ENCODE peak calls at places on chromosomes 3 and 15, in nine cellular contexts. One of them, this sample, is unnamed.

GRCh38 chr3:53881691-53882593 is at the start of gene ACTR8:
- DNase-seq in stimulated activated CD4-positive, alpha-beta T cell treated with anti-CD3 and anti-CD28 coated beads, Interleukin-1b, Interleukin-23, amount 100 ng/mL, for 24 hours: peak; percentile 79
- DNase-seq in Panc1: no peak
- DNase-seq in brain microvascular endothelial cell: peak; percentile 79
- DNase-seq in neural crest cell: peak; percentile 86
- DNase-seq in fibroblast of lung: peak; percentile 78
- DNase-seq in pons: peak; percentile 75
- DNase-seq in retina: peak; percentile 97
- DNase-seq in MCF 10A: peak; percentile 67
- DNase-seq in this sample: peak; percentile 82

GRCh38 chr15:92623435-92623834 is 32.1 kb downstream of the FAM174B start:
- DNase-seq in neural crest cell: no peak
- DNase-seq in Panc1: no peak
- DNase-seq in stimulated activated CD4-positive, alpha-beta T cell treated with anti-CD3 and anti-CD28 coated beads, Interleukin-1b, Interleukin-23, amount 100 ng/mL, for 24 hours: no peak
- DNase-seq in pons: peak; percentile 23
- DNase-seq in retina: no peak
- DNase-seq in brain microvascular endothelial cell: no peak
- DNase-seq in fibroblast of lung: no peak
- DNase-seq in MCF 10A: peak; percentile 43
- DNase-seq in this sample: no peak

GRCh38 chr3:177262396-177262795 is 65.1 kb upstream of the TBL1XR1 start:
- DNase-seq in pons: no peak
- DNase-seq in neural crest cell: no peak
- DNase-seq in brain microvascular endothelial cell: peak; percentile 11
- DNase-seq in stimulated activated CD4-positive, alpha-beta T cell treated with anti-CD3 and anti-CD28 coated beads, Interleukin-1b, Interleukin-23, amount 100 ng/mL, for 24 hours: no peak
- DNase-seq in retina: no peak
- DNase-seq in MCF 10A: no peak
- DNase-seq in fibroblast of lung: peak; percentile 77
- DNase-seq in Panc1: no peak
- DNase-seq in this sample: no peak

GRCh38 chr3:81602781-81603180 is 158.7 kb downstream of the GBE1 start:
- DNase-seq in neural crest cell: no peak
- DNase-seq in retina: no peak
- DNase-seq in MCF 10A: no peak
- DNase-seq in pons: no peak
- DNase-seq in brain microvascular endothelial cell: peak; percentile 32
- DNase-seq in fibroblast of lung: peak; percentile 63
- DNase-seq in stimulated activated CD4-positive, alpha-beta T cell treated with anti-CD3 and anti-CD28 coated beads, Interleukin-1b, Interleukin-23, amount 100 ng/mL, for 24 hours: no peak
- DNase-seq in Panc1: no peak
- DNase-seq in this sample: no peak

GRCh38 chr15:62125763-62126162 is 39.3 kb downstream of the C2CD4B start:
- DNase-seq in stimulated activated CD4-positive, alpha-beta T cell treated with anti-CD3 and anti-CD28 coated beads, Interleukin-1b, Interleukin-23, amount 100 ng/mL, for 24 hours: no peak
- DNase-seq in Panc1: no peak
- DNase-seq in pons: peak; percentile 7
- DNase-seq in fibroblast of lung: peak; percentile 42
- DNase-seq in MCF 10A: peak; percentile 60
- DNase-seq in retina: no peak
- DNase-seq in brain microvascular endothelial cell: peak; percentile 51
- DNase-seq in neural crest cell: no peak
- DNase-seq in this sample: no peak

GRCh38 chr3:117660941-117661635 is 951.5 kb downstream of the TUSC7 start:
- DNase-seq in neural crest cell: no peak
- DNase-seq in Panc1: no peak
- DNase-seq in retina: no peak
- DNase-seq in stimulated activated CD4-positive, alpha-beta T cell treated with anti-CD3 and anti-CD28 coated beads, Interleukin-1b, Interleukin-23, amount 100 ng/mL, for 24 hours: no peak
- DNase-seq in brain microvascular endothelial cell: peak; percentile 70
- DNase-seq in pons: no peak
- DNase-seq in fibroblast of lung: peak; percentile 92
- DNase-seq in MCF 10A: no peak
- DNase-seq in this sample: no peak

GRCh38 chr15:59649603-59650002 is 7.7 kb downstream of the GTF2A2 start:
- DNase-seq in brain microvascular endothelial cell: no peak
- DNase-seq in stimulated activated CD4-positive, alpha-beta T cell treated with anti-CD3 and anti-CD28 coated beads, Interleukin-1b, Interleukin-23, amount 100 ng/mL, for 24 hours: no peak
- DNase-seq in neural crest cell: no peak
- DNase-seq in retina: no peak
- DNase-seq in pons: no peak
- DNase-seq in MCF 10A: no peak
- DNase-seq in fibroblast of lung: no peak
- DNase-seq in Panc1: no peak
- DNase-seq in this sample: no peak

GRCh38 chr3:62559831-62560445 is 186.6 kb upstream of the FEZF2 start:
- DNase-seq in Panc1: no peak
- DNase-seq in stimulated activated CD4-positive, alpha-beta T cell treated with anti-CD3 and anti-CD28 coated beads, Interleukin-1b, Interleukin-23, amount 100 ng/mL, for 24 hours: no peak
- DNase-seq in retina: peak; percentile 44
- DNase-seq in pons: peak; percentile 32
- DNase-seq in MCF 10A: peak; percentile 27
- DNase-seq in brain microvascular endothelial cell: peak; percentile 8
- DNase-seq in fibroblast of lung: peak; percentile 44
- DNase-seq in neural crest cell: no peak
- DNase-seq in this sample: no peak

GRCh38 chr15:48963524-48964113 is at the start of gene SHC4:
- DNase-seq in MCF 10A: peak; percentile 81
- DNase-seq in pons: peak; percentile 87
- DNase-seq in neural crest cell: peak; percentile 54
- DNase-seq in brain microvascular endothelial cell: peak; percentile 79
- DNase-seq in stimulated activated CD4-positive, alpha-beta T cell treated with anti-CD3 and anti-CD28 coated beads, Interleukin-1b, Interleukin-23, amount 100 ng/mL, for 24 hours: no peak
- DNase-seq in retina: peak; percentile 90
- DNase-seq in fibroblast of lung: peak; percentile 79
- DNase-seq in Panc1: no peak
- DNase-seq in this sample: no peak

GRCh38 chr15:40313531-40314398 is 6.0 kb upstream of the PLCB2 start:
- DNase-seq in Panc1: no peak
- DNase-seq in neural crest cell: no peak
- DNase-seq in pons: peak; percentile 64
- DNase-seq in brain microvascular endothelial cell: no peak
- DNase-seq in retina: no peak
- DNase-seq in stimulated activated CD4-positive, alpha-beta T cell treated with anti-CD3 and anti-CD28 coated beads, Interleukin-1b, Interleukin-23, amount 100 ng/mL, for 24 hours: no peak
- DNase-seq in fibroblast of lung: no peak
- DNase-seq in MCF 10A: peak; percentile 94
- DNase-seq in this sample: no peak

GRCh38 chr3:10017636-10018292 is 8.5 kb upstream of the FANCD2 start:
- DNase-seq in MCF 10A: peak; percentile 39
- DNase-seq in brain microvascular endothelial cell: peak; percentile 70
- DNase-seq in fibroblast of lung: peak; percentile 82
- DNase-seq in neural crest cell: no peak
- DNase-seq in pons: no peak
- DNase-seq in retina: no peak
- DNase-seq in Panc1: no peak
- DNase-seq in stimulated activated CD4-positive, alpha-beta T cell treated with anti-CD3 and anti-CD28 coated beads, Interleukin-1b, Interleukin-23, amount 100 ng/mL, for 24 hours: no peak
- DNase-seq in this sample: no peak

GRCh38 chr3:82000773-82001172 is 239.3 kb upstream of the GBE1 start:
- DNase-seq in retina: no peak
- DNase-seq in fibroblast of lung: peak; percentile 21
- DNase-seq in stimulated activated CD4-positive, alpha-beta T cell treated with anti-CD3 and anti-CD28 coated beads, Interleukin-1b, Interleukin-23, amount 100 ng/mL, for 24 hours: no peak
- DNase-seq in neural crest cell: no peak
- DNase-seq in pons: peak; percentile 19
- DNase-seq in MCF 10A: no peak
- DNase-seq in Panc1: no peak
- DNase-seq in brain microvascular endothelial cell: no peak
- DNase-seq in this sample: no peak

GRCh38 chr3:184349563-184350470 is 11.6 kb downstream of the CLCN2 start:
- DNase-seq in neural crest cell: no peak
- DNase-seq in retina: no peak
- DNase-seq in stimulated activated CD4-positive, alpha-beta T cell treated with anti-CD3 and anti-CD28 coated beads, Interleukin-1b, Interleukin-23, amount 100 ng/mL, for 24 hours: no peak
- DNase-seq in pons: peak; percentile 45
- DNase-seq in MCF 10A: no peak
- DNase-seq in brain microvascular endothelial cell: no peak
- DNase-seq in Panc1: no peak
- DNase-seq in fibroblast of lung: no peak
- DNase-seq in this sample: no peak

GRCh38 chr3:172751188-172751571 is 654 bp downstream of the ECT2 start:
- DNase-seq in MCF 10A: peak; percentile 40
- DNase-seq in neural crest cell: no peak
- DNase-seq in stimulated activated CD4-positive, alpha-beta T cell treated with anti-CD3 and anti-CD28 coated beads, Interleukin-1b, Interleukin-23, amount 100 ng/mL, for 24 hours: no peak
- DNase-seq in fibroblast of lung: no peak
- DNase-seq in retina: no peak
- DNase-seq in pons: peak; percentile 15
- DNase-seq in brain microvascular endothelial cell: peak; percentile 4
- DNase-seq in Panc1: no peak
- DNase-seq in this sample: no peak

GRCh38 chr15:62067448-62068044 is 769 bp downstream of the C2CD4A start:
- DNase-seq in pons: no peak
- DNase-seq in neural crest cell: no peak
- DNase-seq in Panc1: no peak
- DNase-seq in MCF 10A: no peak
- DNase-seq in retina: peak; percentile 71
- DNase-seq in stimulated activated CD4-positive, alpha-beta T cell treated with anti-CD3 and anti-CD28 coated beads, Interleukin-1b, Interleukin-23, amount 100 ng/mL, for 24 hours: peak; percentile 5
- DNase-seq in fibroblast of lung: peak; percentile 6
- DNase-seq in brain microvascular endothelial cell: no peak
- DNase-seq in this sample: peak; percentile 15

GRCh38 chr15:92073044-92073785 is 219.7 kb downstream of the SLCO3A1 start:
- DNase-seq in fibroblast of lung: peak; percentile 23
- DNase-seq in MCF 10A: no peak
- DNase-seq in pons: no peak
- DNase-seq in Panc1: no peak
- DNase-seq in retina: no peak
- DNase-seq in neural crest cell: no peak
- DNase-seq in brain microvascular endothelial cell: no peak
- DNase-seq in stimulated activated CD4-positive, alpha-beta T cell treated with anti-CD3 and anti-CD28 coated beads, Interleukin-1b, Interleukin-23, amount 100 ng/mL, for 24 hours: no peak
- DNase-seq in this sample: no peak

GRCh38 chr15:48330855-48331795 is at the start of gene DUT:
- DNase-seq in fibroblast of lung: peak; percentile 81
- DNase-seq in Panc1: no peak
- DNase-seq in retina: peak; percentile 97
- DNase-seq in brain microvascular endothelial cell: peak; percentile 59
- DNase-seq in pons: peak; percentile 69
- DNase-seq in MCF 10A: peak; percentile 84
- DNase-seq in stimulated activated CD4-positive, alpha-beta T cell treated with anti-CD3 and anti-CD28 coated beads, Interleukin-1b, Interleukin-23, amount 100 ng/mL, for 24 hours: peak; percentile 76
- DNase-seq in neural crest cell: peak; percentile 67
- DNase-seq in this sample: peak; percentile 70

GRCh38 chr15:82414536-82415191 is 15.0 kb upstream of the GOLGA6L9 start:
- DNase-seq in MCF 10A: peak; percentile 0
- DNase-seq in stimulated activated CD4-positive, alpha-beta T cell treated with anti-CD3 and anti-CD28 coated beads, Interleukin-1b, Interleukin-23, amount 100 ng/mL, for 24 hours: no peak
- DNase-seq in brain microvascular endothelial cell: no peak
- DNase-seq in pons: no peak
- DNase-seq in retina: no peak
- DNase-seq in fibroblast of lung: no peak
- DNase-seq in neural crest cell: no peak
- DNase-seq in Panc1: no peak
- DNase-seq in this sample: no peak

GRCh38 chr15:39582286-39582976 is 1.6 kb downstream of the THBS1 start:
- DNase-seq in Panc1: no peak
- DNase-seq in MCF 10A: peak; percentile 39
- DNase-seq in pons: no peak
- DNase-seq in brain microvascular endothelial cell: no peak
- DNase-seq in neural crest cell: no peak
- DNase-seq in fibroblast of lung: peak; percentile 29
- DNase-seq in stimulated activated CD4-positive, alpha-beta T cell treated with anti-CD3 and anti-CD28 coated beads, Interleukin-1b, Interleukin-23, amount 100 ng/mL, for 24 hours: no peak
- DNase-seq in retina: no peak
- DNase-seq in this sample: no peak

GRCh38 chr15:62920569-62921502 is 121.7 kb upstream of the TPM1 start:
- DNase-seq in retina: no peak
- DNase-seq in pons: no peak
- DNase-seq in stimulated activated CD4-positive, alpha-beta T cell treated with anti-CD3 and anti-CD28 coated beads, Interleukin-1b, Interleukin-23, amount 100 ng/mL, for 24 hours: no peak
- DNase-seq in neural crest cell: no peak
- DNase-seq in brain microvascular endothelial cell: peak; percentile 48
- DNase-seq in MCF 10A: peak; percentile 77
- DNase-seq in Panc1: no peak
- DNase-seq in fibroblast of lung: peak; percentile 65
- DNase-seq in this sample: no peak

GRCh38 chr3:127063916-127064315 is 81.0 kb downstream of the PLXNA1 start:
- DNase-seq in brain microvascular endothelial cell: no peak
- DNase-seq in MCF 10A: no peak
- DNase-seq in Panc1: no peak
- DNase-seq in neural crest cell: no peak
- DNase-seq in fibroblast of lung: no peak
- DNase-seq in pons: no peak
- DNase-seq in stimulated activated CD4-positive, alpha-beta T cell treated with anti-CD3 and anti-CD28 coated beads, Interleukin-1b, Interleukin-23, amount 100 ng/mL, for 24 hours: no peak
- DNase-seq in retina: no peak
- DNase-seq in this sample: no peak

GRCh38 chr15:67156834-67157233 is 91.4 kb downstream of the SMAD3 start:
- DNase-seq in neural crest cell: no peak
- DNase-seq in Panc1: no peak
- DNase-seq in pons: no peak
- DNase-seq in fibroblast of lung: no peak
- DNase-seq in stimulated activated CD4-positive, alpha-beta T cell treated with anti-CD3 and anti-CD28 coated beads, Interleukin-1b, Interleukin-23, amount 100 ng/mL, for 24 hours: no peak
- DNase-seq in MCF 10A: no peak
- DNase-seq in retina: no peak
- DNase-seq in brain microvascular endothelial cell: no peak
- DNase-seq in this sample: no peak

GRCh38 chr15:89669941-89670340 is 9.2 kb downstream of the PLIN1 start:
- DNase-seq in fibroblast of lung: no peak
- DNase-seq in Panc1: no peak
- DNase-seq in neural crest cell: no peak
- DNase-seq in retina: no peak
- DNase-seq in MCF 10A: no peak
- DNase-seq in pons: no peak
- DNase-seq in stimulated activated CD4-positive, alpha-beta T cell treated with anti-CD3 and anti-CD28 coated beads, Interleukin-1b, Interleukin-23, amount 100 ng/mL, for 24 hours: no peak
- DNase-seq in brain microvascular endothelial cell: no peak
- DNase-seq in this sample: no peak

GRCh38 chr3:32421991-32422859 is 30.6 kb downstream of the CMTM7 start:
- DNase-seq in neural crest cell: no peak
- DNase-seq in pons: peak; percentile 57
- DNase-seq in Panc1: no peak
- DNase-seq in brain microvascular endothelial cell: peak; percentile 62
- DNase-seq in fibroblast of lung: peak; percentile 88
- DNase-seq in MCF 10A: peak; percentile 99
- DNase-seq in stimulated activated CD4-positive, alpha-beta T cell treated with anti-CD3 and anti-CD28 coated beads, Interleukin-1b, Interleukin-23, amount 100 ng/mL, for 24 hours: no peak
- DNase-seq in retina: no peak
- DNase-seq in this sample: no peak

GRCh38 chr15:91142097-91142744 is 42.2 kb downstream of the SV2B start:
- DNase-seq in brain microvascular endothelial cell: no peak
- DNase-seq in pons: peak; percentile 22
- DNase-seq in retina: no peak
- DNase-seq in Panc1: no peak
- DNase-seq in neural crest cell: no peak
- DNase-seq in MCF 10A: peak; percentile 26
- DNase-seq in fibroblast of lung: no peak
- DNase-seq in stimulated activated CD4-positive, alpha-beta T cell treated with anti-CD3 and anti-CD28 coated beads, Interleukin-1b, Interleukin-23, amount 100 ng/mL, for 24 hours: no peak
- DNase-seq in this sample: no peak

GRCh38 chr15:47987908-47988532 is 132.8 kb upstream of the SLC24A5 start:
- DNase-seq in Panc1: peak; percentile 8
- DNase-seq in MCF 10A: peak; percentile 64
- DNase-seq in retina: peak; percentile 62
- DNase-seq in fibroblast of lung: peak; percentile 56
- DNase-seq in brain microvascular endothelial cell: peak; percentile 69
- DNase-seq in pons: peak; percentile 87
- DNase-seq in stimulated activated CD4-positive, alpha-beta T cell treated with anti-CD3 and anti-CD28 coated beads, Interleukin-1b, Interleukin-23, amount 100 ng/mL, for 24 hours: no peak
- DNase-seq in neural crest cell: peak; percentile 21
- DNase-seq in this sample: no peak

GRCh38 chr15:31442203-31443090 is 115.8 kb downstream of the KLF13 start:
- DNase-seq in neural crest cell: no peak
- DNase-seq in brain microvascular endothelial cell: peak; percentile 92
- DNase-seq in fibroblast of lung: peak; percentile 89
- DNase-seq in stimulated activated CD4-positive, alpha-beta T cell treated with anti-CD3 and anti-CD28 coated beads, Interleukin-1b, Interleukin-23, amount 100 ng/mL, for 24 hours: no peak
- DNase-seq in retina: no peak
- DNase-seq in Panc1: no peak
- DNase-seq in MCF 10A: peak; percentile 39
- DNase-seq in pons: no peak
- DNase-seq in this sample: no peak

GRCh38 chr3:106113747-106114146 is 244.9 kb upstream of the CBLB start:
- DNase-seq in pons: no peak
- DNase-seq in stimulated activated CD4-positive, alpha-beta T cell treated with anti-CD3 and anti-CD28 coated beads, Interleukin-1b, Interleukin-23, amount 100 ng/mL, for 24 hours: no peak
- DNase-seq in brain microvascular endothelial cell: no peak
- DNase-seq in fibroblast of lung: no peak
- DNase-seq in MCF 10A: no peak
- DNase-seq in neural crest cell: no peak
- DNase-seq in retina: no peak
- DNase-seq in Panc1: no peak
- DNase-seq in this sample: no peak

GRCh38 chr15:35626531-35626930 is 80.6 kb upstream of the DPH6 start:
- DNase-seq in neural crest cell: no peak
- DNase-seq in pons: no peak
- DNase-seq in retina: peak; percentile 75
- DNase-seq in fibroblast of lung: peak; percentile 87
- DNase-seq in MCF 10A: no peak
- DNase-seq in Panc1: no peak
- DNase-seq in brain microvascular endothelial cell: no peak
- DNase-seq in stimulated activated CD4-positive, alpha-beta T cell treated with anti-CD3 and anti-CD28 coated beads, Interleukin-1b, Interleukin-23, amount 100 ng/mL, for 24 hours: no peak
- DNase-seq in this sample: no peak

GRCh38 chr3:53890726-53891499 is 746 bp downstream of the SELENOK start:
- DNase-seq in brain microvascular endothelial cell: peak; percentile 34
- DNase-seq in MCF 10A: peak; percentile 10
- DNase-seq in retina: no peak
- DNase-seq in pons: peak; percentile 40
- DNase-seq in Panc1: no peak
- DNase-seq in neural crest cell: no peak
- DNase-seq in fibroblast of lung: peak; percentile 61
- DNase-seq in stimulated activated CD4-positive, alpha-beta T cell treated with anti-CD3 and anti-CD28 coated beads, Interleukin-1b, Interleukin-23, amount 100 ng/mL, for 24 hours: peak; percentile 15
- DNase-seq in this sample: peak; percentile 28

GRCh38 chr3:105809204-105809893 is 59.5 kb downstream of the CBLB start:
- DNase-seq in stimulated activated CD4-positive, alpha-beta T cell treated with anti-CD3 and anti-CD28 coated beads, Interleukin-1b, Interleukin-23, amount 100 ng/mL, for 24 hours: no peak
- DNase-seq in retina: no peak
- DNase-seq in brain microvascular endothelial cell: no peak
- DNase-seq in MCF 10A: no peak
- DNase-seq in fibroblast of lung: no peak
- DNase-seq in Panc1: no peak
- DNase-seq in pons: no peak
- DNase-seq in neural crest cell: no peak
- DNase-seq in this sample: no peak

This sample was measured in CD8-positive, alpha-beta T cell.